ENCODE peak calls at places on chromosome 3, in five cellular contexts. Z, M, K, Q and R are unnamed samples.

GRCh38 chr3:47315069-47315647 is 32.4 kb downstream of the KLHL18 start:
- DNase-seq in K (no peak), Z (no peak), M (no peak), Q (no peak), R (no peak)

GRCh38 chr3:32577621-32578556 is 7.2 kb upstream of the DYNC1LI1 start:
- DNase-seq in Q (no peak), M (peak), Z (no peak), K (peak), R (no peak)

GRCh38 chr3:126524429-126524988 is 554 bp downstream of the CHST13 start:
- DNase-seq in Z (no peak), M (no peak), K (no peak), Q (no peak), R (no peak)

GRCh38 chr3:187741403-187742350 is 3.6 kb downstream of the BCL6 start:
- DNase-seq in Z (peak), Q (peak), M (no peak), K (peak), R (no peak)

GRCh38 chr3:132289311-132289710 is 27.9 kb upstream of the ACP3 start:
- DNase-seq in Q (no peak), Z (no peak), K (no peak), M (no peak), R (no peak)

GRCh38 chr3:38829404-38829803 is 13.4 kb upstream of the SCN10A start:
- DNase-seq in Z (no peak), Q (peak), K (no peak), M (peak), R (no peak)

GRCh38 chr3:193857996-193858395 is 265.0 kb downstream of the OPA1 start:
- DNase-seq in Q (no peak), M (peak), Z (no peak), K (no peak), R (no peak)

GRCh38 chr3:185153170-185153733 is 392 bp upstream of the C3orf70 start:
- DNase-seq in Q (no peak), Z (no peak), K (peak), M (no peak), R (no peak)

GRCh38 chr3:127679534-127680145 is 6.9 kb downstream of the ABTB1 start:
- DNase-seq in Q (no peak), Z (no peak), K (no peak), M (peak), R (no peak)

GRCh38 chr3:126355251-126355650 is 2.0 kb downstream of the KLF15 start:
- DNase-seq in Z (no peak), Q (no peak), K (no peak), M (no peak), R (no peak)

GRCh38 chr3:140922634-140923033 is 19.0 kb upstream of the SLC25A36 start:
- DNase-seq in Z (no peak), M (no peak), K (no peak), Q (no peak), R (no peak)

GRCh38 chr3:104596551-104596950 is 770.2 kb upstream of the ALCAM start:
- DNase-seq in Z (no peak), M (no peak), K (peak), Q (peak), R (no peak)

GRCh38 chr3:119856695-119857094 is 74.8 kb downstream of the NR1I2 start:
- DNase-seq in Z (no peak), M (no peak), Q (no peak), K (no peak), R (no peak)

GRCh38 chr3:186109897-186110803 is 1.3 kb upstream of the ETV5 start:
- DNase-seq in M (peak), K (peak), Z (no peak), Q (no peak), R (no peak)

GRCh38 chr3:139586420-139587017 is 47.0 kb upstream of the RBP1 start:
- DNase-seq in Q (no peak), M (no peak), Z (no peak), K (no peak), R (no peak)

GRCh38 chr3:73467211-73467610 is 157.5 kb downstream of the PDZRN3 start:
- DNase-seq in Q (no peak), K (no peak), M (no peak), Z (no peak), R (no peak)

GRCh38 chr3:11724615-11725339 is 81.1 kb upstream of the VGLL4 start:
- DNase-seq in K (no peak), Z (no peak), M (no peak), Q (no peak), R (no peak)

GRCh38 chr3:123936400-123936799 is 24.6 kb downstream of the CCDC14 start:
- DNase-seq in K (no peak), M (no peak), Z (no peak), Q (no peak), R (no peak)

GRCh38 chr3:190615607-190616006 is 101.7 kb downstream of the IL1RAP start:
- DNase-seq in K (no peak), Q (no peak), Z (no peak), M (no peak), R (no peak)

GRCh38 chr3:55615694-55616310 is 128.7 kb upstream of the WNT5A start:
- DNase-seq in M (peak), Z (no peak), Q (no peak), K (no peak), R (no peak)

GRCh38 chr3:18445421-18446066 is 20.4 kb upstream of the SATB1 start:
- DNase-seq in M (no peak), K (no peak), Z (peak), Q (no peak), R (no peak)

GRCh38 chr3:66673305-66673704 is 172.5 kb upstream of the LRIG1 start:
- DNase-seq in K (no peak), M (no peak), Z (no peak), Q (no peak), R (no peak)

GRCh38 chr3:58356054-58356453 is 23.4 kb downstream of the PXK start:
- DNase-seq in K (peak), M (peak), Q (no peak), Z (no peak), R (no peak)

GRCh38 chr3:110815008-110815583 is 256.5 kb upstream of the NECTIN3 start:
- DNase-seq in Z (no peak), Q (peak), K (no peak), M (no peak), R (no peak)

GRCh38 chr3:31955581-31955980 is 25.5 kb downstream of the OSBPL10 start:
- DNase-seq in M (no peak), Q (no peak), Z (no peak), K (no peak), R (peak)

GRCh38 chr3:59644479-59645075 is 594.8 kb upstream of the CFAP20DC start:
- DNase-seq in M (no peak), Z (no peak), Q (no peak), K (no peak), R (no peak)

GRCh38 chr3:72427575-72427974 is 420.7 kb downstream of the SHQ1 start:
- DNase-seq in K (no peak), Z (no peak), M (no peak), Q (no peak), R (no peak)

GRCh38 chr3:34016925-34017592 is 218.6 kb downstream of the PDCD6IP start:
- DNase-seq in M (no peak), Q (no peak), K (no peak), Z (peak), R (no peak)

GRCh38 chr3:178112134-178112533 is 424.1 kb upstream of the KCNMB2 start:
- DNase-seq in M (no peak), K (no peak), Z (no peak), Q (no peak), R (no peak)

GRCh38 chr3:159776779-159777178 is 211.9 kb upstream of the IL12A start:
- DNase-seq in Q (no peak), M (peak), Z (no peak), K (no peak), R (no peak)

GRCh38 chr3:16338124-16338523 is 73.1 kb downstream of the OXNAD1 start:
- DNase-seq in Z (peak), M (no peak), K (no peak), Q (no peak), R (no peak)

GRCh38 chr3:58630081-58630709 is 36.4 kb downstream of the FAM3D start:
- DNase-seq in Q (peak), Z (peak), M (peak), K (peak), R (no peak)

GRCh38 chr3:145015243-145015642 is 1043.6 kb downstream of the DIPK2A start:
- DNase-seq in K (no peak), Z (no peak), M (no peak), Q (no peak), R (no peak)

GRCh38 chr3:136186330-136186729 is 9.8 kb downstream of the MSL2 start:
- DNase-seq in Q (no peak), M (no peak), K (no peak), Z (no peak), R (no peak)

GRCh38 chr3:60086811-60087210 is 1037.0 kb upstream of the CFAP20DC start:
- DNase-seq in K (no peak), Q (peak), M (no peak), Z (no peak), R (no peak)

GRCh38 chr3:4418156-4418555 is 48.9 kb downstream of the SUMF1 start:
- DNase-seq in K (no peak), Z (no peak), Q (no peak), M (no peak), R (no peak)

GRCh38 chr3:147945968-147946519 is 536.9 kb downstream of the ZIC1 start:
- DNase-seq in Z (no peak), Q (peak), K (peak), M (peak), R (no peak)

GRCh38 chr3:32412887-32413286 is 21.2 kb downstream of the CMTM7 start:
- DNase-seq in M (no peak), Q (no peak), K (no peak), Z (no peak), R (no peak)